ENCODE peak calls at places on chromosomes 7 and 10, in eight cellular contexts. One of them, this sample, is unnamed.

GRCh38 chr10:104779701-104780100 is 138.6 kb downstream of the SORCS3 start:
- DNase-seq in WERI-Rb-1: no peak
- DNase-seq in NCI-H1417: no peak
- DNase-seq in fibroblast of mammary gland: no peak
- DNase-seq in endothelial cell: no peak
- DNase-seq in SIG-M5: no peak
- DNase-seq in HS-5: no peak
- DNase-seq in NCI-H69: no peak
- DNase-seq in this sample: no peak

GRCh38 chr7:83931968-83932367 is 262.6 kb downstream of the SEMA3A start:
- DNase-seq in WERI-Rb-1: no peak
- DNase-seq in NCI-H1417: no peak
- DNase-seq in fibroblast of mammary gland: no peak
- DNase-seq in endothelial cell: no peak
- DNase-seq in SIG-M5: no peak
- DNase-seq in HS-5: no peak
- DNase-seq in NCI-H69: no peak
- DNase-seq in this sample: no peak

GRCh38 chr7:741191-741671 is 14.2 kb upstream of the PRKAR1B start:
- DNase-seq in WERI-Rb-1: peak; percentile 3
- DNase-seq in NCI-H1417: no peak
- DNase-seq in fibroblast of mammary gland: no peak
- DNase-seq in endothelial cell: no peak
- DNase-seq in SIG-M5: no peak
- DNase-seq in HS-5: no peak
- DNase-seq in NCI-H69: no peak
- DNase-seq in this sample: no peak

GRCh38 chr10:119461923-119462322 is 80.6 kb downstream of the RGS10 start:
- DNase-seq in WERI-Rb-1: no peak
- DNase-seq in NCI-H1417: no peak
- DNase-seq in fibroblast of mammary gland: no peak
- DNase-seq in endothelial cell: no peak
- DNase-seq in SIG-M5: no peak
- DNase-seq in HS-5: no peak
- DNase-seq in NCI-H69: no peak
- DNase-seq in this sample: no peak

GRCh38 chr10:13294156-13294555 is 5.7 kb downstream of the PHYH start:
- DNase-seq in WERI-Rb-1: no peak
- DNase-seq in NCI-H1417: no peak
- DNase-seq in fibroblast of mammary gland: no peak
- DNase-seq in endothelial cell: no peak
- DNase-seq in SIG-M5: no peak
- DNase-seq in HS-5: no peak
- DNase-seq in NCI-H69: no peak
- DNase-seq in this sample: no peak

GRCh38 chr10:107898392-107898791 is 733.9 kb upstream of the SORCS1 start:
- DNase-seq in WERI-Rb-1: no peak
- DNase-seq in NCI-H1417: no peak
- DNase-seq in fibroblast of mammary gland: no peak
- DNase-seq in endothelial cell: no peak
- DNase-seq in SIG-M5: no peak
- DNase-seq in HS-5: no peak
- DNase-seq in NCI-H69: no peak
- DNase-seq in this sample: no peak

GRCh38 chr10:100688201-100688600 is 57.2 kb upstream of the PAX2 start:
- DNase-seq in WERI-Rb-1: no peak
- DNase-seq in NCI-H1417: no peak
- DNase-seq in fibroblast of mammary gland: no peak
- DNase-seq in endothelial cell: no peak
- DNase-seq in SIG-M5: no peak
- DNase-seq in HS-5: no peak
- DNase-seq in NCI-H69: no peak
- DNase-seq in this sample: no peak

GRCh38 chr10:79333513-79333912 is 13.8 kb upstream of the PPIF start:
- DNase-seq in WERI-Rb-1: no peak
- DNase-seq in NCI-H1417: no peak
- DNase-seq in fibroblast of mammary gland: peak; percentile 79
- DNase-seq in endothelial cell: no peak
- DNase-seq in SIG-M5: no peak
- DNase-seq in HS-5: peak; percentile 82
- DNase-seq in NCI-H69: no peak
- DNase-seq in this sample: no peak

GRCh38 chr10:27695704-27696103 is 49.9 kb downstream of the MKX start:
- DNase-seq in WERI-Rb-1: no peak
- DNase-seq in NCI-H1417: no peak
- DNase-seq in fibroblast of mammary gland: no peak
- DNase-seq in endothelial cell: no peak
- DNase-seq in SIG-M5: no peak
- DNase-seq in HS-5: no peak
- DNase-seq in NCI-H69: no peak
- DNase-seq in this sample: no peak

GRCh38 chr7:6730343-6730633 is 23.5 kb upstream of the ZNF12 start:
- DNase-seq in WERI-Rb-1: peak; percentile 33
- DNase-seq in NCI-H1417: no peak
- DNase-seq in fibroblast of mammary gland: no peak
- DNase-seq in endothelial cell: no peak
- DNase-seq in SIG-M5: no peak
- DNase-seq in HS-5: no peak
- DNase-seq in NCI-H69: no peak
- DNase-seq in this sample: no peak